ENCODE peak calls at places on chromosomes 13 and 19, in six cellular contexts. Y is tibial artery, B is T-helper 1 cell, L is SK-N-SH, U is posterior cingulate gyrus, C is NCI-H69. T is an unnamed sample.

GRCh38 chr19:40235238-40236025 is 8.9 kb upstream of the CCNP start:
- DNase-seq in B (no peak), Y (no peak), L (no peak), C (no peak), U (no peak), T (no peak)

GRCh38 chr13:50127017-50127725 is 111.9 kb downstream of the KCNRG start:
- DNase-seq in U (no peak), C (no peak), Y (peak; percentile 64), B (peak; percentile 54), L (no peak), T (no peak)

GRCh38 chr19:10871711-10872550 is 578 bp downstream of the CARM1 start:
- DNase-seq in U (no peak), C (peak; percentile 72), B (peak; percentile 11), Y (peak; percentile 47), L (peak; percentile 74), T (peak; percentile 53)

GRCh38 chr19:49712397-49712859 is 21.5 kb downstream of the CPT1C start:
- DNase-seq in Y (no peak), C (peak; percentile 66), B (no peak), L (peak; percentile 93), U (no peak), T (peak; percentile 28)

GRCh38 chr19:47155141-47155540 is 24.5 kb downstream of the SAE1 start:
- DNase-seq in B (no peak), U (no peak), L (no peak), C (no peak), Y (no peak), T (no peak)

GRCh38 chr13:73119612-73120011 is 60.8 kb downstream of the KLF5 start:
- DNase-seq in Y (no peak), C (no peak), U (no peak), L (no peak), B (no peak), T (no peak)

GRCh38 chr19:49333426-49334288 is 1.5 kb upstream of the CD37 start:
- DNase-seq in U (no peak), Y (no peak), B (peak; percentile 67), L (no peak), C (no peak), T (no peak)

GRCh38 chr19:13557756-13558398 is 51.6 kb upstream of the CACNA1A start:
- DNase-seq in C (peak; percentile 31), U (no peak), L (no peak), B (peak; percentile 2), Y (no peak), T (no peak)

GRCh38 chr13:43835701-43836100 is 43.8 kb downstream of the CCDC122 start:
- DNase-seq in Y (no peak), L (no peak), C (no peak), B (no peak), U (no peak), T (no peak)

GRCh38 chr19:18157465-18158063 is 4.6 kb downstream of the PIK3R2 start:
- DNase-seq in C (peak; percentile 98), B (no peak), L (peak; percentile 87), U (peak; percentile 81), Y (no peak), T (peak; percentile 97)

GRCh38 chr13:37889811-37890210 is 20.2 kb upstream of the TRPC4 start:
- DNase-seq in U (no peak), L (no peak), B (no peak), C (peak; percentile 25), Y (no peak), T (no peak)

GRCh38 chr19:33905473-33905936 is 108.8 kb downstream of the KCTD15 start:
- DNase-seq in C (no peak), L (peak; percentile 52), B (no peak), Y (no peak), U (no peak), T (no peak)

GRCh38 chr19:371501-372160 is 27.0 kb upstream of the MIER2 start:
- DNase-seq in C (peak; percentile 70), B (no peak), Y (no peak), L (peak; percentile 72), U (no peak), T (no peak)

GRCh38 chr13:39410089-39410901 is 192.7 kb downstream of the LHFPL6 start:
- DNase-seq in C (no peak), B (no peak), Y (no peak), L (no peak), U (no peak), T (no peak)

GRCh38 chr19:42032428-42032827 is 37.6 kb downstream of the GRIK5 start:
- DNase-seq in U (no peak), Y (no peak), C (peak; percentile 100), B (no peak), L (no peak), T (peak; percentile 99)

GRCh38 chr13:112366907-112367646 is 9.1 kb upstream of the SPACA7 start:
- DNase-seq in U (no peak), C (peak; percentile 63), B (no peak), Y (no peak), L (no peak), T (peak; percentile 17)

GRCh38 chr13:20175907-20176652 is 15.2 kb upstream of the GJA3 start:
- DNase-seq in L (no peak), C (peak; percentile 37), Y (no peak), U (no peak), B (no peak), T (no peak)

GRCh38 chr13:93881418-93881817 is 598.1 kb downstream of the DCT start:
- DNase-seq in U (no peak), C (peak; percentile 83), Y (no peak), L (no peak), B (no peak), T (no peak)

GRCh38 chr13:25286308-25286968 is 850 bp downstream of the MTMR6 start:
- DNase-seq in C (peak; percentile 34), L (peak; percentile 49), Y (no peak), U (no peak), B (peak; percentile 33), T (peak; percentile 17)

GRCh38 chr19:8454218-8454617 is 9.4 kb downstream of the HNRNPM start:
- DNase-seq in U (no peak), Y (no peak), C (no peak), B (no peak), L (no peak), T (no peak)

GRCh38 chr19:46748325-46749109 is 2.3 kb upstream of the STRN4 start:
- DNase-seq in U (no peak), C (peak; percentile 62), B (peak; percentile 75), Y (peak; percentile 78), L (peak; percentile 75), T (peak; percentile 24)

GRCh38 chr13:48983331-48983730 is 7.6 kb downstream of the FNDC3A start:
- DNase-seq in C (no peak), L (no peak), B (no peak), Y (no peak), U (no peak), T (no peak)

GRCh38 chr13:33228645-33229445 is 56.7 kb downstream of the STARD13 start:
- DNase-seq in Y (no peak), B (peak; percentile 3), C (peak; percentile 65), U (no peak), L (peak; percentile 50), T (peak; percentile 44)

GRCh38 chr13:49248433-49249002 is 793 bp downstream of the CDADC1 start:
- DNase-seq in Y (peak; percentile 27), U (no peak), B (peak; percentile 10), L (peak; percentile 8), C (peak; percentile 42), T (peak; percentile 15)

GRCh38 chr13:98260357-98261164 is 83.5 kb upstream of the RNF113B start:
- DNase-seq in B (no peak), Y (no peak), C (no peak), L (peak; percentile 32), U (no peak), T (no peak)

GRCh38 chr13:91817250-91817649 is 418.8 kb downstream of the GPC5 start:
- DNase-seq in U (no peak), C (peak; percentile 67), B (no peak), L (peak; percentile 17), Y (no peak), T (peak; percentile 20)

GRCh38 chr13:98144501-98145350 is 1.8 kb downstream of the FARP1 start:
- DNase-seq in L (peak; percentile 34), C (peak; percentile 85), B (no peak), U (no peak), Y (no peak), T (peak; percentile 61)

GRCh38 chr19:48489608-48490216 is 20.5 kb downstream of the CYTH2 start:
- DNase-seq in Y (peak; percentile 53), L (peak; percentile 88), C (peak; percentile 65), U (peak; percentile 50), B (peak; percentile 75), T (peak; percentile 60)

GRCh38 chr13:32594339-32594738 is 8.1 kb downstream of the PDS5B start:
- DNase-seq in L (no peak), C (peak; percentile 9), Y (no peak), U (no peak), B (no peak), T (no peak)

GRCh38 chr19:56162258-56162657 is 13.6 kb upstream of the GALP start:
- DNase-seq in L (no peak), U (no peak), C (no peak), Y (no peak), B (no peak), T (no peak)

GRCh38 chr13:78607409-78608253 is 4.3 kb upstream of the POU4F1 start:
- DNase-seq in C (no peak), B (no peak), Y (no peak), U (no peak), L (peak; percentile 45), T (no peak)

GRCh38 chr19:35908977-35909683 is 1.0 kb upstream of the TYROBP start:
- DNase-seq in L (no peak), B (no peak), Y (peak; percentile 76), U (no peak), C (no peak), T (no peak)

GRCh38 chr13:44402902-44403719 is 29.5 kb downstream of the SERP2 start:
- DNase-seq in B (no peak), C (peak; percentile 80), L (no peak), U (no peak), Y (no peak), T (peak; percentile 59)

GRCh38 chr13:42380420-42381164 is 108.6 kb downstream of the AKAP11 start:
- DNase-seq in Y (no peak), L (no peak), B (no peak), U (no peak), C (no peak), T (no peak)

GRCh38 chr19:43305642-43306041 is 36.3 kb upstream of the PSG9 start:
- DNase-seq in U (no peak), B (no peak), L (no peak), Y (no peak), C (peak; percentile 23), T (no peak)

GRCh38 chr19:13781547-13781946 is 7.3 kb downstream of the C19orf53 start:
- DNase-seq in Y (peak; percentile 87), L (peak; percentile 86), U (no peak), C (peak; percentile 71), B (no peak), T (peak; percentile 35)

GRCh38 chr19:40033989-40034560 is 22.0 kb downstream of the ZNF780B start:
- DNase-seq in B (no peak), L (no peak), C (no peak), Y (no peak), U (no peak), T (no peak)

T was measured in NCI-H146.